ENCODE peak calls at places on chromosome 9, in seven cellular contexts. L, V, C, W, G, P and S are unnamed samples.

GRCh38 chr9:112659906-112660305 is 58.0 kb downstream of the INIP start:
- DNase-seq in L (no peak), V (no peak), C (no peak), W (no peak), G (no peak), P (no peak), S (no peak)

GRCh38 chr9:127777368-127777960 is 1.0 kb downstream of the SH2D3C start:
- DNase-seq in L (no peak), V (no peak), C (no peak), W (no peak), G (no peak), P (no peak), S (no peak)

GRCh38 chr9:137320555-137321384 is 18.7 kb upstream of the NRARP start:
- DNase-seq in L (no peak), V (no peak), C (no peak), W (no peak), G (no peak), P (peak), S (no peak)

GRCh38 chr9:130948266-130948665 is 9.2 kb upstream of the FIBCD1 start:
- DNase-seq in L (no peak), V (no peak), C (no peak), W (no peak), G (no peak), P (no peak), S (no peak)

GRCh38 chr9:13513262-13513661 is 233.8 kb upstream of the MPDZ start:
- DNase-seq in L (no peak), V (no peak), C (no peak), W (no peak), G (no peak), P (no peak), S (no peak)

GRCh38 chr9:37967681-37968080 is 63.8 kb upstream of the SLC25A51 start:
- DNase-seq in L (no peak), V (no peak), C (no peak), W (no peak), G (no peak), P (no peak), S (no peak)

GRCh38 chr9:34125681-34126206 is 754 bp downstream of the DCAF12 start:
- DNase-seq in L (no peak), V (no peak), C (no peak), W (no peak), G (peak), P (peak), S (no peak)

GRCh38 chr9:117095116-117095515 is 319.7 kb downstream of the ASTN2 start:
- DNase-seq in L (no peak), V (no peak), C (no peak), W (no peak), G (no peak), P (no peak), S (no peak)

GRCh38 chr9:129990269-129991005 is 52.6 kb downstream of the FNBP1 start:
- DNase-seq in L (peak), V (no peak), C (no peak), W (no peak), G (no peak), P (peak), S (no peak)

GRCh38 chr9:125558453-125559084 is 148.4 kb downstream of the MAPKAP1 start:
- DNase-seq in L (peak), V (peak), C (peak), W (peak), G (peak), P (peak), S (peak)

GRCh38 chr9:107721705-107722245 is 232.2 kb upstream of the KLF4 start:
- DNase-seq in L (no peak), V (no peak), C (no peak), W (no peak), G (no peak), P (no peak), S (no peak)

GRCh38 chr9:91298304-91298703 is 63.4 kb downstream of the AUH start:
- DNase-seq in L (no peak), V (no peak), C (no peak), W (no peak), G (no peak), P (no peak), S (no peak)

GRCh38 chr9:27664136-27664819 is 91.0 kb upstream of the C9orf72 start:
- DNase-seq in L (no peak), V (peak), C (no peak), W (no peak), G (no peak), P (peak), S (no peak)